ENCODE peak calls at places on chromosomes 16 and 17, in five cellular contexts. V is kidney epithelial cell, R is HCT116, X is cardiac muscle cell, D is RWPE1. N is an unnamed sample.

GRCh38 chr16:375927-376816 is 5.6 kb downstream of the PGAP6 start:
- DNase-seq in V (no peak), R (no peak), X (no peak), D (no peak), N (no peak)

GRCh38 chr17:74432484-74433391 is 850 bp downstream of the GPRC5C start:
- DNase-seq in V (no peak), R (no peak), X (no peak), D (no peak), N (no peak)

GRCh38 chr16:54080524-54081008 is 206.0 kb downstream of the IRX3 start:
- DNase-seq in V (peak; percentile 96), R (no peak), X (peak; percentile 97), D (peak; percentile 77), N (peak; percentile 40)

GRCh38 chr17:17416007-17416399 is 60.8 kb upstream of the MED9 start:
- DNase-seq in V (no peak), R (peak; percentile 81), X (peak; percentile 86), D (peak; percentile 79), N (peak; percentile 41)

GRCh38 chr16:11459722-11460121 is 114.5 kb downstream of the RMI2 start:
- DNase-seq in V (no peak), R (no peak), X (no peak), D (no peak), N (no peak)

GRCh38 chr16:89999831-90000574 is 19.3 kb downstream of the DBNDD1 start:
- DNase-seq in V (no peak), R (no peak), X (no peak), D (no peak), N (no peak)

GRCh38 chr16:67022531-67023214 is 6.3 kb upstream of the CBFB start:
- DNase-seq in V (no peak), R (no peak), X (no peak), D (no peak), N (no peak)

GRCh38 chr16:48681520-48681919 is 71.5 kb upstream of the N4BP1 start:
- DNase-seq in V (no peak), R (no peak), X (no peak), D (peak; percentile 8), N (no peak)

GRCh38 chr16:24069036-24069590 is 187.0 kb upstream of the CACNG3 start:
- DNase-seq in V (no peak), R (no peak), X (no peak), D (no peak), N (no peak)

GRCh38 chr17:7336240-7337175 is at the start of gene ACAP1:
- DNase-seq in V (no peak), R (no peak), X (no peak), D (no peak), N (no peak)

GRCh38 chr16:50058091-50058771 is 7.5 kb upstream of the HEATR3 start:
- DNase-seq in V (no peak), R (no peak), X (no peak), D (no peak), N (no peak)

GRCh38 chr16:49749816-49750215 is 106.1 kb downstream of the ZNF423 start:
- DNase-seq in V (no peak), R (no peak), X (no peak), D (no peak), N (no peak)

GRCh38 chr16:2936436-2937011 is 24.8 kb downstream of the FLYWCH1 start:
- DNase-seq in V (no peak), R (no peak), X (no peak), D (no peak), N (no peak)

GRCh38 chr17:43840814-43841213 is 6.2 kb upstream of the CD300LG start:
- DNase-seq in V (no peak), R (no peak), X (peak; percentile 73), D (no peak), N (no peak)

GRCh38 chr16:49580751-49581303 is 207.2 kb downstream of the C16orf78 start:
- DNase-seq in V (no peak), R (no peak), X (no peak), D (no peak), N (no peak)

GRCh38 chr17:30449480-30449879 is 27.7 kb upstream of the GOSR1 start:
- DNase-seq in V (no peak), R (no peak), X (peak; percentile 68), D (no peak), N (no peak)

GRCh38 chr16:11198817-11199216 is 57.2 kb downstream of the SOCS1 start:
- DNase-seq in V (no peak), R (peak; percentile 70), X (no peak), D (peak; percentile 63), N (no peak)

GRCh38 chr17:64218066-64218465 is 45.0 kb downstream of the TEX2 start:
- DNase-seq in V (no peak), R (no peak), X (no peak), D (no peak), N (no peak)

GRCh38 chr17:28944862-28945741 is 6.2 kb downstream of the PHF12 start:
- DNase-seq in V (no peak), R (no peak), X (peak; percentile 27), D (no peak), N (no peak)

GRCh38 chr16:74107795-74108610 is 188.6 kb upstream of the PSMD7 start:
- DNase-seq in V (peak; percentile 2), R (peak; percentile 58), X (peak; percentile 45), D (peak; percentile 46), N (no peak)

GRCh38 chr16:74561626-74562025 is 45.3 kb downstream of the GLG1 start:
- DNase-seq in V (no peak), R (no peak), X (no peak), D (no peak), N (no peak)

GRCh38 chr17:60496051-60496450 is 30.0 kb downstream of the APPBP2 start:
- DNase-seq in V (no peak), R (no peak), X (no peak), D (no peak), N (no peak)

GRCh38 chr16:4123617-4124300 is 7.5 kb upstream of the ADCY9 start:
- DNase-seq in V (no peak), R (no peak), X (no peak), D (no peak), N (no peak)

GRCh38 chr17:41651625-41652460 is 27.5 kb upstream of the KRT17 start:
- DNase-seq in V (no peak), R (no peak), X (no peak), D (peak; percentile 83), N (no peak)

GRCh38 chr16:86374603-86375002 is 135.7 kb upstream of the FOXF1 start:
- DNase-seq in V (no peak), R (no peak), X (no peak), D (no peak), N (no peak)

GRCh38 chr16:10849736-10850477 is 27.1 kb upstream of the CIITA start:
- DNase-seq in V (no peak), R (no peak), X (no peak), D (no peak), N (no peak)

GRCh38 chr17:68600881-68601564 is at the start of gene FAM20A:
- DNase-seq in V (no peak), R (no peak), X (no peak), D (no peak), N (no peak)

GRCh38 chr16:84497418-84497817 is 7.0 kb downstream of the MEAK7 start:
- DNase-seq in V (no peak), R (no peak), X (no peak), D (no peak), N (no peak)

DNA sequence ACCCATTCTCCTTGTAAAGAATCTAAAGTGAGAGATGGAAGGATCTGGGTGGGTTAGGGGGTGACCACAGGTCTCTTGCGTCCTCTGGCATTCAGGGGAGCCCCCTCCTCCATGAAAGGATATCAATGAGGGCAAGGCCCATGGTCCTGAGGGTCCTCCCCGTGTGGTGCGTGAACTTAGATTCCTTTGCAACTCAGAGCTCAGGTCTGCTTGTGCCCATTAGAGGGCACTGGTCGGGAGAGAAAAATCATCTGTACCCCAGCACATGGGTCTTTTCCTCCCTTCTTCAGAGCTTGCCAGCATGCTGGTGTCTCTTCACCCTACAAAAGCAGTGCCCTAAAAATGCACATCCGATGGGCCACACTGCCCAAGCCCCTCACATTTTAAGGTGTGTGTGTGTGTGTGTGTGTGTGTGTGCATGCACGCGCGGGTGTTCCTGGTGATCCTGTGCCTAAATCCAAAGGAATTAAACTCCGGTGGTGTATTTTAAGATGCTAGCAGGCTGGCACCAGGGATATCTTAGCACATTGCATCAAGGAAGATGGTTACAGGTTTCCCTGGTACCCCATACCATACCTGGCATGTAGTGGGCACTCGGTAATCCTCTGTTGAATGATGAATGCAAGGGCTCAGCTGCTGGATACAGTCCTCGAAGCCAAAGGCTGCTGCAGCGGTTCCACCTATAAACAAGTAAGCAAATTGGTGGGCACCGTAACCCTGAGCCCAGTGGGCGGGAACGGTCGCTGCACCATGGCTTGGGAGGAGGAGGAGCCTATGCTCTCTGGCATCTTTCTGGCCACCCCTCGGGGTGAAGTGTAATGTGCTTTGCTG is 4.7 kb downstream of the C1QTNF1 start:
- DNase-seq in V (no peak), R (no peak), X (no peak), D (no peak), N (no peak)
- TF ChIP-seq CTCF in V (peak; percentile 27), R (peak; percentile 60), X (peak; percentile 39), D (no peak), N (peak; percentile 23)

GRCh38 chr17:8630227-8630801 is at the start of gene MYH10:
- DNase-seq in V (no peak), R (no peak), X (no peak), D (peak; percentile 25), N (no peak)
- TF ChIP-seq CTCF in V (peak; percentile 35), R (no peak), X (peak; percentile 20), D (no peak), N (peak; percentile 11)

DNA sequence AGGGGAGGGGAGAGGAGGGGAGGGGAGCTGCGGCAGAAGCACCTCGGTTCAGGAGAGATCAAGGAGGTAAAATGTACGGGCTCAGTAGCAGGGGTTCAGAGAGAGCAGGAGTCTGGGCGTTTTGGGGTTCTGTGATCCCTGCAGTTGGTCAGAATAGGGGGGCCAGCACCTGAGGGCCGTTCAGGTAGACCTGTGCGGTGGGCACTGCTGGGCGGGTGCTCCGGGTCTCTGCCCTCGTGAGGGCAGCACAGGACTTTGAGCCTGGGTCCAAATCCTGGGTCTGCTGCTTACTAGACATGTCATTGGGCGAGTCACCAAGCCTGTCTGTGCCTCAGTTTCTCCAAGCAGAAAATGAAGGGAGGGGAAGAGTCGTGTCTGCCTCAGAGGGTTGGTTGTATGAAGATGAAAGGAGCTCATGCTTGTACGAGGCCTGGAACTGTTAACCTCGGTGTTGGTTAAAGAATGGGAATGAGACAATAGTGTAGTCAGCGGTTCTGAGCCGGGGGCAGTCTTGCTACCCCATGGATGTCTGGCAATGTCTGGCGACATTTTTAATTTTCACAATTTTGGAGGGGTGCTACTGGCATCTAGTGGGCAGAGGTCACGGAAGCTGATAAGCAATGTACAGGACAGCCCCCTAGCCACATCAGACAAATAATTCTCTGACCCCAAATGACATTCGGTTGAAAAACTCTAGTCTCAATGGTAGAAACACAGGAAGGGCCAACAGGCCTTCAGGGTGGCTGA is 35.4 kb downstream of the OR1D5 start:
- DNase-seq in V (no peak), R (no peak), X (no peak), D (no peak), N (no peak)
- TF ChIP-seq CTCF in V (no peak), R (no peak), X (no peak), D (no peak), N (no peak)

DNA sequence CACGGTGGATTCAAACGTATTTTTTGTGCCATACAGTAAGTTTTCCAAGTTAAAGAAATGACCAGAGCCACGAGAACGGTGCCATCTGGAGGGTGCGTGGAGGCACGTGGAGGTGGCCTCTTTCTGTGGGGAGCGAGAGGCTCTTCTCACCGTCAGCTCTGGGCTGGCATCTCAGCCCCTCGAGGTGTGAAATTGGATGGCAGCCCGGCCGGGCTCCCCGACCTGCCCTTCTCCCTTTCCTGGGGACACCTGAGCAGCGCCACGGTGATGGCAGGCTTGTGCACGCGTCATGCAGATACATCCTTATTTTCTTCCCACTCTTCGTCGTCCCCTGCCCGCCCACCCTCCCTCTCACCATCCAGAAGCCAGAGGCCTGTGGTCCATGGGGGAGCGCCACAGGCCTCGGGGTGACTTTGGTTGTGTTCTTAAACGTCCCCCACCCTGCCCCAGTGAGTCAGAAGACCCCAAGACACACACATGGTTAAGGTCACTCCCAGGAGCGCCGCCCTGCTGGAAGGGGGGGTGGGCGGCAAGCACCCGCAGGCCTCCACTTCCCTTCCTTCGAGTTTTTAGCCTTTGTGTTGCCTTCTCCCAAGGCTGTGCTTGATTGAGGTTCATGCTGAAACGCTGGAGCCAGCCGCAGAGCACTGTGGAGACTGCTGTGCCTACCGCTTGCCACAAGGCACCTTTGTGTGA is 109.4 kb downstream of the BANP start:
- DNase-seq in V (no peak), R (no peak), X (no peak), D (no peak), N (no peak)
- TF ChIP-seq CTCF in V (no peak), R (peak; percentile 50), X (no peak), D (no peak), N (no peak)